ENCODE peak calls at places on chromosomes 11 and 22, in eight cellular contexts. P is GM12878, I is endothelial cell of umbilical vein, Q is HepG2, F is K562, G is HCT116, U is H1, L is SK-N-SH. M is an unnamed sample.

GRCh38 chr22:26617251-26618199 is at the start of gene CRYBB1:
- DNase-seq in P (no peak), I (no peak), Q (no peak), F (peak; percentile 66), G (no peak), U (no peak), L (peak; percentile 79), M (no peak)

GRCh38 chr22:37062657-37063381 is 11.3 kb downstream of the KCTD17 start:
- DNase-seq in P (no peak), I (no peak), Q (no peak), F (no peak), G (no peak), U (no peak), L (no peak), M (no peak)

GRCh38 chr11:93526691-93527583 is 16.3 kb downstream of the SMCO4 start:
- DNase-seq in P (no peak), I (no peak), Q (peak; percentile 32), F (no peak), G (no peak), U (no peak), L (no peak), M (no peak)

GRCh38 chr11:91591021-91591420 is 633.6 kb upstream of the FAT3 start:
- DNase-seq in P (no peak), I (no peak), Q (no peak), F (no peak), G (no peak), U (no peak), L (no peak), M (no peak)

GRCh38 chr11:44421090-44421675 is 111.2 kb upstream of the ALX4 start:
- DNase-seq in P (no peak), I (no peak), Q (no peak), F (no peak), G (no peak), U (no peak), L (no peak), M (no peak)

GRCh38 chr11:46006418-46007070 is 84.1 kb downstream of the LARGE2 start:
- DNase-seq in P (peak; percentile 37), I (peak; percentile 79), Q (peak; percentile 71), F (peak; percentile 87), G (peak; percentile 63), U (no peak), L (peak; percentile 65), M (peak; percentile 65)

GRCh38 chr11:100961633-100962032 is 168.0 kb downstream of the PGR start:
- DNase-seq in P (no peak), I (no peak), Q (no peak), F (peak; percentile 20), G (no peak), U (no peak), L (no peak), M (no peak)

GRCh38 chr22:45977003-45977395 is at the start of gene WNT7B:
- DNase-seq in P (no peak), I (no peak), Q (no peak), F (peak; percentile 17), G (peak; percentile 33), U (no peak), L (peak; percentile 53), M (no peak)

GRCh38 chr11:65785329-65786007 is 1.4 kb upstream of the OVOL1 start:
- DNase-seq in P (no peak), I (no peak), Q (no peak), F (no peak), G (no peak), U (no peak), L (peak; percentile 28), M (no peak)

GRCh38 chr11:65788801-65789200 is 1.9 kb downstream of the OVOL1 start:
- DNase-seq in P (no peak), I (no peak), Q (no peak), F (no peak), G (no peak), U (no peak), L (peak; percentile 27), M (no peak)

GRCh38 chr11:65787649-65788622 is 1.1 kb downstream of the OVOL1 start:
- DNase-seq in P (no peak), I (no peak), Q (no peak), F (no peak), G (no peak), U (peak; percentile 47), L (peak; percentile 70), M (no peak)

GRCh38 chr11:65786008-65786785 is 666 bp upstream of the OVOL1 start:
- DNase-seq in P (no peak), I (no peak), Q (no peak), F (no peak), G (no peak), U (no peak), L (peak; percentile 57), M (no peak)

DNA sequence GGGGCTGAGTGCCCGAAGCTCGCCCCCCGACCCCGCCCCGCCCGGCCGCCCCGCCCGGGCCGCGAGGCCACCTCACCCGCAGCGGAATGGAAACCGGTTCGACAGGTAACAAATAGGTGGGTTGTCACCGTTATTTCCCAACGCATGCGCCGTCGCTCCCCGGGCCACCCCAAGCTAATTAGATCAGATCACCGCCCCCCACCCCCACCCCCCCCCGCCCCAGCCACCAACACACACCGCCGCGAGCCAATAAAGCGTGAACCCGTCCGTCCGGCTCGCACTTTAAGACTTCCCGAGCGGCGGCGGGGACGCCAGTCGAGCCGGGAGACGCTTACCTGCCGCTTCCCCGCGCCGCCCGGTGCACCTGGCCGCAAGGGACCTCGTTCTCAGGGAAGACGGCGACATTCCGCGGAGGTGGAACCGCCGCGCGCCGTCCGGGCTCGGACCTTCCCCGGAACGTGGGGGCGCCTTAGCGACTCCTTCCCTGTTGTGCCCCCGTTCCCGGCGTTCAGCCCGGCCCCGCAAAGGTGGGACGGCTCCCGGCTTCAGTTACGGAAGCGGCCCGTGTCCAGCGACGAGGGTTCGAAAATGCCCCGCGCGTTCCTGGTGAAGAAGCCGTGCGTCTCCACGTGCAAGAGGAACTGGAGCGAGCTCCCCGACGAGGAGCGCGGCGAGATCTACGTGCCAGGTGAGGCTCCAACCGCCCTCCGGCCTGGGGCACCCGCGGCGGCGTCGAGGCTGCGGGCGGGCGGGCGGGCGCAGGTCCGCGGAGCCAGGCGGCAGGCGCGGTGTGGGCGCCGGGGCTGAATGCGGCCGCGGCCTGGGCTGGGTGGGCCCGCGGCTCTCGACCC is at the start of gene OVOL1:
- DNase-seq in P (no peak), I (no peak), Q (no peak), F (no peak), G (peak; percentile 56), U (no peak), L (peak; percentile 64), M (no peak)
- TF ChIP-seq POLR2AphosphoS5 in P (no peak), I (no peak), Q (no peak), F (no peak), G (peak; percentile 91), U (peak; percentile 16), L (no peak), M (no peak)

GRCh38 chr11:67262731-67263675 is 3.3 kb upstream of the GRK2 start:
- DNase-seq in P (no peak), I (peak; percentile 67), Q (peak; percentile 68), F (peak; percentile 86), G (peak; percentile 39), U (no peak), L (peak; percentile 92), M (no peak)
- H3K9ac ChIP-seq in P (peak overlapping the region; percentile 5), I (no peak overlapping the region), Q (no peak overlapping the region), F (peak overlapping the region; percentile 28), G (peak overlapping the region; percentile 29), U (no peak overlapping the region), L (no peak overlapping the region), M (no peak overlapping the region)

GRCh38 chr11:130313383-130314183 is 1.1 kb downstream of the ZBTB44 start:
- DNase-seq in P (no peak), I (peak; percentile 28), Q (no peak), F (peak; percentile 12), G (no peak), U (no peak), L (no peak), M (no peak)

GRCh38 chr11:130312046-130312445 is 2.7 kb downstream of the ZBTB44 start:
- DNase-seq in P (no peak), I (no peak), Q (no peak), F (no peak), G (no peak), U (no peak), L (no peak), M (no peak)

GRCh38 chr11:130315354-130315970 is 745 bp upstream of the ZBTB44 start:
- DNase-seq in P (no peak), I (no peak), Q (no peak), F (no peak), G (no peak), U (no peak), L (peak; percentile 44), M (no peak)

GRCh38 chr11:130314184-130314748 is 451 bp downstream of the ZBTB44 start:
- DNase-seq in P (no peak), I (peak; percentile 61), Q (peak; percentile 20), F (peak; percentile 79), G (peak; percentile 10), U (no peak), L (peak; percentile 85), M (no peak)

DNA sequence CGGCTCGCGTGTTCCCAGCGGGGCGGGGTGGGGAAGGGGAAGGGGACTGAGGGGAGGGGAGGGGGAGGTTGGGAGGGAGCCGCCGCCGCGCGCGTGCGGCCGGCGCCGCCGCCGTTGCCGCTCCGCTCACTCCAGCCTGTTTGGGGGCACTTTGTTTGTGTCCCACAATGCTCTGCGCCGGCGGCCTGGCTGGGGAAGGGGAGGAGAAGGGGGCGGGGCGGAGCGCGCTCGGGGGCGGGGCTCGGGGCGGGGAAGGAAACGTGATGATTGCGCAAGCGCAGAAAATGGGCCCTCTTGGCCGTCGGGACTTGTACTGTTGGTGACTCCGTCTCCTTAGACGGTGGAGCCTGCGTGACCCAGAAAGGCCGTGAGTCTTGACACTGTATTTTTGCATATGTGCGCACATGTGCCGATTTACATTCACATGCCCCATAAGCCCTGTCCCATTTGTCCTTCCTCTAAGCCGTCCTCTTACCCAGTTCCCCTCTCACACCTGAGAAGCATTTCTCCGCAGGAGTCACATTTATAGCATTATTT is at the start of gene ZBTB44:
- DNase-seq in P (peak; percentile 74), I (peak; percentile 85), Q (peak; percentile 76), F (peak; percentile 92), G (peak; percentile 72), U (no peak), L (peak; percentile 98), M (peak; percentile 59)
- TF ChIP-seq POLR2AphosphoS5 in P (peak; percentile 73), I (no peak), Q (no peak), F (peak; percentile 65), G (peak; percentile 78), U (peak; percentile 84), L (peak; percentile 63), M (no peak)

GRCh38 chr11:124197999-124198398 is 14.9 kb downstream of the OR10D3 start:
- DNase-seq in P (no peak), I (no peak), Q (no peak), F (no peak), G (no peak), U (no peak), L (no peak), M (no peak)

GRCh38 chr11:124195419-124195734 is 12.2 kb downstream of the OR10D3 start:
- DNase-seq in P (no peak), I (no peak), Q (no peak), F (no peak), G (no peak), U (no peak), L (no peak), M (no peak)

GRCh38 chr11:124194283-124194682 is 11.1 kb downstream of the OR10D3 start:
- DNase-seq in P (no peak), I (no peak), Q (no peak), F (no peak), G (no peak), U (no peak), L (no peak), M (no peak)

GRCh38 chr11:124193221-124193945 is 10.2 kb downstream of the OR10D3 start:
- DNase-seq in P (no peak), I (no peak), Q (no peak), F (no peak), G (no peak), U (no peak), L (no peak), M (no peak)

GRCh38 chr11:124194696-124195418 is 11.7 kb downstream of the OR10D3 start:
- DNase-seq in P (peak; percentile 9), I (peak; percentile 79), Q (peak; percentile 50), F (peak; percentile 86), G (peak; percentile 57), U (no peak), L (peak; percentile 64), M (no peak)
- H3K9ac ChIP-seq in P (no peak overlapping the region), I (no peak overlapping the region), Q (no peak overlapping the region), F (no peak overlapping the region), G (no peak overlapping the region), U (no peak overlapping the region), L (no peak overlapping the region), M (no peak overlapping the region)

M was measured in SK-N-MC.